ENCODE peak calls at places on chromosomes 2 and 18, in nine cellular contexts. V, A, R, Q, I, U, F, T and M are unnamed samples.
A peak's percentile ranks its signal among the peaks of the same experiment; 100 is the strongest.

GRCh38 chr2:171706152-171706803 is 19.0 kb downstream of the DYNC1I2 start:
- DNase-seq in A (no peak), T (no peak), Q (no peak), R (no peak), V (no peak), I (peak; percentile 54), U (no peak), F (no peak), M (no peak)

GRCh38 chr2:215435261-215435808 is 533 bp downstream of the FN1 start:
- DNase-seq in U (peak; percentile 32), Q (no peak), T (no peak), I (peak; percentile 54), V (no peak), R (no peak), F (no peak), A (no peak), M (no peak)

GRCh38 chr18:35284846-35285245 is 5.2 kb downstream of the ZSCAN30 start:
- DNase-seq in R (no peak), Q (no peak), T (no peak), I (no peak), U (no peak), V (no peak), F (no peak), A (no peak), M (no peak)

GRCh38 chr2:224650815-224651439 is 65.2 kb downstream of the CCDC195 start:
- DNase-seq in A (peak; percentile 11), V (peak; percentile 41), T (no peak), Q (peak; percentile 39), R (peak; percentile 13), F (no peak), I (peak; percentile 52), U (no peak), M (peak; percentile 10)

GRCh38 chr18:6743988-6744387 is 14.5 kb downstream of the ARHGAP28 start:
- DNase-seq in I (no peak), R (no peak), Q (no peak), V (no peak), T (no peak), A (no peak), U (no peak), F (no peak), M (no peak)

GRCh38 chr2:239152239-239152915 is 248.4 kb downstream of the HDAC4 start:
- DNase-seq in A (no peak), V (no peak), U (no peak), F (peak; percentile 40), Q (no peak), I (no peak), T (peak; percentile 29), R (peak; percentile 5), M (no peak)

GRCh38 chr18:12238861-12239260 is 15.3 kb upstream of the CIDEA start:
- DNase-seq in V (no peak), F (no peak), T (no peak), U (no peak), R (no peak), A (no peak), I (peak; percentile 37), Q (no peak), M (no peak)

GRCh38 chr18:11665587-11665986 is 23.5 kb upstream of the GNAL start:
- DNase-seq in Q (no peak), T (no peak), U (peak; percentile 13), V (no peak), I (no peak), R (no peak), A (no peak), F (no peak), M (no peak)

GRCh38 chr2:5057895-5058294 is 634.3 kb upstream of the SOX11 start:
- DNase-seq in A (no peak), Q (no peak), F (no peak), V (no peak), T (no peak), I (no peak), U (no peak), R (no peak), M (no peak)

GRCh38 chr2:7480431-7480830 is 563.2 kb downstream of the RNF144A start:
- DNase-seq in T (no peak), R (no peak), V (no peak), F (no peak), I (no peak), U (no peak), A (no peak), Q (no peak), M (no peak)

GRCh38 chr2:151762694-151763093 is 28.4 kb upstream of the NEB start:
- DNase-seq in A (no peak), U (no peak), V (no peak), F (no peak), I (no peak), R (no peak), Q (peak; percentile 19), T (no peak), M (no peak)

GRCh38 chr2:213016166-213016983 is 135.0 kb downstream of the IKZF2 start:
- DNase-seq in R (no peak), T (no peak), A (no peak), U (no peak), V (no peak), Q (no peak), I (no peak), F (no peak), M (no peak)

GRCh38 chr2:213018340-213018901 is 133.0 kb downstream of the IKZF2 start:
- DNase-seq in R (no peak), F (no peak), Q (no peak), A (no peak), U (no peak), V (no peak), T (no peak), I (no peak), M (no peak)

GRCh38 chr2:213017404-213017803 is 134.0 kb downstream of the IKZF2 start:
- DNase-seq in F (no peak), Q (no peak), T (no peak), R (no peak), U (no peak), I (no peak), A (no peak), V (no peak), M (no peak)

GRCh38 chr2:213015387-213016165 is 135.8 kb downstream of the IKZF2 start:
- DNase-seq in U (no peak), R (no peak), A (no peak), Q (no peak), I (no peak), T (no peak), F (no peak), V (no peak), M (no peak)

GRCh38 chr2:213016984-213017351 is 134.4 kb downstream of the IKZF2 start:
- DNase-seq in F (no peak), T (no peak), V (no peak), I (peak; percentile 43), Q (no peak), U (no peak), R (no peak), A (no peak), M (no peak)
- H3K4me3 ChIP-seq in F (no peak overlapping the region), T (no peak overlapping the region), V (no peak overlapping the region), I (no peak overlapping the region), Q (no peak overlapping the region), U (no peak overlapping the region), R (no peak overlapping the region), A (no peak overlapping the region), M (no peak overlapping the region)

DNA sequence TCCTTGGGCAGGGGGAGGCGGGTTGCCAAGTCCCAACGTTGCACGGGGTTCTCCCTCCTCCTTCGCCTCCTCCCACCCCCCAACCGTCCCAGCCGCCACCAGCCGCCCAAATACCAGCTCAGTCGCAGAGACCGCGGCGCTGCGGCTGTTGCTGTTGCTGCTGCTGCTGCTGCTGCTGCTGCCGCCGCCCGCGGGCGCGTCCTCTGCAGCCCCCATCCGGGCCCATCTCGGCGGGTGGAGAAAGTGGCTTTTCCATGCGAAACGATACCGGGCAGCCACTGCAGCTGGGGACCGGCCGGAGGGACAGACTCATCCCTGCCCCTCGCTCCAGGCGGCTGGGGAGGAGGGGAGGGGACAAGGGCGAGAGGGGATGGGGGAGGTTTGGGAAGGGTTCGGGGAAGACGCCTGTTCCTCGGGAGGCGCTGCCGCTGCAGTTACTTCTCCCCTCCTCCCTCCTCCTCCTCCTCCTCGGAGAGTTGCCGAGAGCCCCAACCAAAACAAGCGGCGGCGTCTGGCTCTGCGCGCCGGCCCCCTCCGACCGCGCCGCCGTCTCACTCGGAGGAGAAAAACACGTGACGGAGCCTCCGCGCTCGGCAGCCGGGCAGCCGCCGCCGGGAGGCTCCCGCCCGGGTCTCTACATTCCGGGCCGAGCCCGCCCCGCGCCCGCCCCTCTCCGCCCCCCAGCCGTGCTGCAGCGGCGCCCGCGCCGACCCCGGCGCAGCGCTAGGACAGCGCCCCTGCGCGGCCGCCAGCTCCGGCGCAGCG is at the start of gene IRS1:
- DNase-seq in U (peak; percentile 61), Q (peak; percentile 70), V (peak; percentile 65), T (peak; percentile 71), A (no peak), I (peak; percentile 86), F (peak; percentile 85), R (peak; percentile 85), M (no peak)
- TF ChIP-seq CTCF in U (no peak), Q (no peak), V (no peak), T (peak; percentile 29), A (peak; percentile 22), I (no peak), F (peak; percentile 48), R (no peak), M (peak; percentile 33)

DNA sequence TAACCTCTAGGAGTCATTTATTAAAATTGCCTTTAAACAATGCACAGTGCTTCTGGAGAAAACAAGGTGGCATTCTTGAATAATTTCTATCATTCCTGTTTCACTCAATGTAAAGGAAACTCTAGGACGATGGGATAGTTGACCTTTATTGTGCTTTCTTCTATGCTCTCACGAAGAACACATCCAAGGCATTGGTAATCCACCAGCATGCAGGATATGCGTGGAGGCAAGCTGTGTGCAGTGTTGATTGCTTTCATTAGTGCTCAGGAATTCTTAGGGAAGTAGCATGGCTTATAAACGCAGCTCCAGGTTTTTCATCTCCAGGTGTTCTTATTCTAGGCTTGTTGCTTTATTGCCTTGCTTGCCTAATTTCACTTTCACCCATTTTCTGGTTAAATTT is 58.4 kb upstream of the CAVIN2 start:
- DNase-seq in I (no peak), U (no peak), F (no peak), A (no peak), T (no peak), V (no peak), Q (no peak), R (no peak), M (no peak)
- H3K4me3 ChIP-seq in I (no peak overlapping the region), U (no peak overlapping the region), F (no peak overlapping the region), A (no peak overlapping the region), T (no peak overlapping the region), V (no peak overlapping the region), Q (no peak overlapping the region), R (no peak overlapping the region), M (no peak overlapping the region)

GRCh38 chr2:567496-567864 is 109.7 kb downstream of the TMEM18 start:
- DNase-seq in I (no peak), Q (no peak), V (no peak), R (no peak), F (no peak), A (no peak), U (no peak), T (no peak), M (no peak)

GRCh38 chr2:566379-567313 is 110.6 kb downstream of the TMEM18 start:
- DNase-seq in Q (no peak), V (no peak), R (no peak), U (no peak), T (no peak), A (no peak), I (no peak), F (no peak), M (no peak)

GRCh38 chr2:569681-570080 is 107.5 kb downstream of the TMEM18 start:
- DNase-seq in T (no peak), F (no peak), A (no peak), R (no peak), Q (no peak), U (no peak), V (no peak), I (no peak), M (no peak)

GRCh38 chr2:568639-568963 is 108.6 kb downstream of the TMEM18 start:
- DNase-seq in A (no peak), V (no peak), I (no peak), F (no peak), R (no peak), U (no peak), Q (no peak), T (no peak), M (no peak)

GRCh38 chr2:567865-568638 is 109.2 kb downstream of the TMEM18 start:
- DNase-seq in A (no peak), Q (no peak), U (no peak), F (no peak), T (peak; percentile 78), R (peak; percentile 21), V (no peak), I (peak; percentile 31), M (peak; percentile 4)
- TF ChIP-seq CTCF in A (no peak), Q (no peak), U (no peak), F (no peak), T (no peak), R (no peak), V (no peak), I (no peak), M (no peak)